ENCODE peak calls at places on chromosomes 11 and 22, in five cellular contexts. M, J, N, G and E are unnamed samples.

GRCh38 chr11:28296426-28296825 is 188.2 kb downstream of the METTL15 start:
- DNase-seq in M (no peak), J (no peak), N (no peak), G (no peak), E (no peak)

GRCh38 chr11:25415793-25416192 is 916.1 kb upstream of the ANO3 start:
- DNase-seq in M (no peak), J (no peak), N (no peak), G (no peak), E (no peak)

GRCh38 chr11:134657631-134658030 is 245.6 kb upstream of the B3GAT1 start:
- DNase-seq in M (no peak), J (no peak), N (no peak), G (no peak), E (no peak)

GRCh38 chr11:122696662-122697061 is 41.1 kb downstream of the UBASH3B start:
- DNase-seq in M (no peak), J (no peak), N (no peak), G (no peak), E (no peak)

GRCh38 chr11:30595929-30596328 is 9.8 kb upstream of the MPPED2 start:
- DNase-seq in M (no peak), J (no peak), N (no peak), G (no peak), E (no peak)

GRCh38 chr11:1744137-1744878 is 6.1 kb downstream of the IFITM10 start:
- DNase-seq in M (peak), J (no peak), N (no peak), G (no peak), E (no peak)

GRCh38 chr11:2096001-2096918 is 42.9 kb downstream of the IGF2 start:
- DNase-seq in M (peak), J (no peak), N (peak), G (no peak), E (no peak)

GRCh38 chr11:1285316-1285744 is 24.1 kb downstream of the TOLLIP start:
- DNase-seq in M (no peak), J (peak), N (no peak), G (no peak), E (no peak)

GRCh38 chr11:113805640-113806039 is 26.0 kb downstream of the CLDN25 start:
- DNase-seq in M (no peak), J (no peak), N (no peak), G (no peak), E (no peak)

GRCh38 chr22:26409705-26410376 is 19.2 kb upstream of the ASPHD2 start:
- DNase-seq in M (no peak), J (no peak), N (no peak), G (no peak), E (no peak)

GRCh38 chr22:46812034-46812605 is 49.7 kb downstream of the TBC1D22A start:
- DNase-seq in M (no peak), J (no peak), N (no peak), G (no peak), E (no peak)

GRCh38 chr11:130737041-130737830 is 179.0 kb downstream of the SNX19 start:
- DNase-seq in M (no peak), J (no peak), N (no peak), G (no peak), E (no peak)

GRCh38 chr11:77454867-77455655 is 18.8 kb downstream of the PAK1 start:
- DNase-seq in M (no peak), J (no peak), N (no peak), G (no peak), E (no peak)

GRCh38 chr11:27352781-27353180 is 10.2 kb downstream of the CCDC34 start:
- DNase-seq in M (no peak), J (no peak), N (no peak), G (no peak), E (no peak)

GRCh38 chr11:114562166-114562916 is 2.7 kb upstream of the NXPE1 start:
- DNase-seq in M (peak), J (no peak), N (peak), G (peak), E (no peak)

GRCh38 chr11:85970593-85970992 is 98.3 kb downstream of the PICALM start:
- DNase-seq in M (no peak), J (no peak), N (no peak), G (no peak), E (no peak)

GRCh38 chr11:59182457-59183151 is 10.7 kb downstream of the DTX4 start:
- DNase-seq in M (no peak), J (no peak), N (no peak), G (no peak), E (no peak)

GRCh38 chr11:115993613-115994012 is 489.4 kb upstream of the CADM1 start:
- DNase-seq in M (no peak), J (no peak), N (no peak), G (no peak), E (no peak)

GRCh38 chr22:46056169-46057041 is 79.4 kb upstream of the WNT7B start:
- DNase-seq in M (peak), J (peak), N (no peak), G (no peak), E (no peak)

GRCh38 chr11:79219186-79220045 is 221.4 kb downstream of the TENM4 start:
- DNase-seq in M (no peak), J (no peak), N (no peak), G (no peak), E (no peak)

GRCh38 chr11:117180661-117181585 is 2.4 kb downstream of the SIDT2 start:
- DNase-seq in M (peak), J (peak), N (peak), G (peak), E (no peak)

GRCh38 chr11:17395554-17395961 is 7.1 kb upstream of the KCNJ11 start:
- DNase-seq in M (no peak), J (no peak), N (no peak), G (no peak), E (no peak)

GRCh38 chr11:75350743-75351540 is 519 bp downstream of the ARRB1 start:
- DNase-seq in M (peak), J (peak), N (peak), G (no peak), E (no peak)

GRCh38 chr11:132177106-132177505 is 806.7 kb downstream of the NTM start:
- DNase-seq in M (peak), J (no peak), N (peak), G (peak), E (peak)

GRCh38 chr11:57566564-57567209 is 785 bp downstream of the UBE2L6 start:
- DNase-seq in M (no peak), J (no peak), N (peak), G (no peak), E (no peak)

GRCh38 chr11:79335681-79336080 is 105.1 kb downstream of the TENM4 start:
- DNase-seq in M (no peak), J (no peak), N (no peak), G (no peak), E (no peak)

GRCh38 chr22:25027959-25028840 is 75.7 kb downstream of the KIAA1671 start:
- DNase-seq in M (peak), J (no peak), N (peak), G (no peak), E (no peak)

GRCh38 chr11:119747868-119748660 is 19.1 kb upstream of the NECTIN1 start:
- DNase-seq in M (no peak), J (no peak), N (no peak), G (no peak), E (no peak)

GRCh38 chr11:61814242-61814957 is 2.4 kb downstream of the FADS1 start:
- DNase-seq in M (no peak), J (no peak), N (peak), G (no peak), E (no peak)

GRCh38 chr11:63682045-63682915 is 980 bp downstream of the RTN3 start:
- DNase-seq in M (peak), J (peak), N (peak), G (no peak), E (no peak)

GRCh38 chr22:37162221-37163095 is 12.7 kb upstream of the IL2RB start:
- DNase-seq in M (no peak), J (no peak), N (no peak), G (no peak), E (no peak)

GRCh38 chr11:67698247-67698646 is 23.8 kb upstream of the ALDH3B2 start:
- DNase-seq in M (no peak), J (no peak), N (no peak), G (no peak), E (no peak)
- TF ChIP-seq CTCF in M (peak), J (no peak), N (no peak), G (peak), E (no peak)

DNA sequence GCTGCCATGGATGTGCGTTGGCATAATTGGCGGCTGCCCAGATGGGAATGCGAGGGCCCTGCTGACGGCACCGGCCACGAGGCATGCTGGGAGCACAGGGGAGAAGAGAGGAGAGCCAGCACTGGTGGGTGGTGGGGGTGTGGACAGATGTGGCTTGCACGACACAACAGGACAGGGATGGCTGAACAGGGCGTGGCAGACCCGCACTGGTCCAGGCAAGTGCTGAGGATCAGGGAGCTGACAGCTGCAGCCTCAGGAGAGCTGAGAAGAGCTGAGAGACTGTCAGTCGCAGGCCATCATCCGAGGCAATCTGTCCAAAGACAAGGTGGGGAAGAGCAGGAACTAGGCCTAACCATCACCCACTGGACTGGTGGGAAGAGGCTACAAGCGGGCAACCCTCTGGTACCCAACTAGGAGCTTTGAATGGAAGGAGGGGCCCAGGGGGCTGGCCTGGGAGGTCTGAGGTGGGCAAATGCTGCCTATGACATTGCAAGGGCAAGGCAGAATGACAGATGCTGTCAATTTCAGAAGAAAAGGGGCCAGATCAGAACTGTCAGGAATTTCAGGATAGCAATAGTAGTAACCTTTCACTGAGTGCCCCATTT is 2.4 kb downstream of the GNB1L start:
- DNase-seq in M (no peak), J (no peak), N (no peak), G (no peak), E (no peak)
- H3K4me3 ChIP-seq in M (no peak), J (peak), N (no peak), G (no peak), E (no peak)

GRCh38 chr11:10909141-10909883 is 51.5 kb upstream of the ZBED5 start:
- DNase-seq in M (no peak), J (no peak), N (peak), G (no peak), E (no peak)

GRCh38 chr11:10908215-10908990 is 50.5 kb upstream of the ZBED5 start:
- DNase-seq in M (peak), J (no peak), N (peak), G (peak), E (peak)

GRCh38 chr11:10902756-10903155 is 44.9 kb upstream of the ZBED5 start:
- DNase-seq in M (no peak), J (no peak), N (no peak), G (no peak), E (no peak)

GRCh38 chr11:10902301-10902700 is 44.4 kb upstream of the ZBED5 start:
- DNase-seq in M (peak), J (no peak), N (peak), G (no peak), E (no peak)

DNA sequence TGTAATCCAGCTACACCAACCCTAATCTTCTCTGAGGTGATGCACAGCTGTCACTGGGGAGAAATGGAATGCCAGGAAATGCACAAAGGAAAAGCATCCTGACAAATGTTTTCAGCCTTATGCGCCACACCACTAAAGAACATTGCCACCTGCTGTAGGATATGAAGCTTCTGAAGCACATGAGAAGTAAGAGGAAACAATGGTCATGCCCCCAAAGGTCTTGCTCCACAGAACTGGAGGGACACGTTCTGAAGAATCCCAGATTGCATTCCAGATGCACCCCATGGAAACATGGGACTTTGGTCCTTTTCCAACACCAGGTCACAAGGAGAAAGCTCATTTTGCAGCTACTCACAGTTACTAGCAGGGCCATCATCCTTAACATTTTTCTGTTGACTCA is 48.7 kb upstream of the ZBED5 start:
- DNase-seq in M (peak), J (no peak), N (no peak), G (no peak), E (no peak)
- TF ChIP-seq CTCF in M (peak), J (peak), N (peak), G (peak), E (no peak)

DNA sequence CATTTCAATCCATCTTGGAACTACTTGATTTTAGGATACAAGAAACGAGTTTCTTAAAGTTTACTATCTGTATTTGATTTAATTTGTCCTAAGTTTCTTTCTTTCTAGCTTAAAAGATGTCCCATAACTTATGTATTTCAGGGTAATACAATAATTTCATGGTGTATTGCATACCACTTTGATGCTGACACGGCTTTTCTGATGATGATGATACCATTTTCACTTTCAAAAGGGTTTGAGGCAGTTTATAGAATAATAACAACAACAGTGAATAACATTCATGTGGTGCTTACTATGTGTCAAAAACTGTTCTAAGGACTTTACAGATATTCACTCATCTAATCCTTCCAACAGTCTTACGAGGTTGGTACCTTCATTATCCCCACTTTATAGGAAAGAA is 33.2 kb upstream of the POU2AF1 start:
- DNase-seq in M (no peak), J (no peak), N (no peak), G (no peak), E (no peak)
- H3K4me3 ChIP-seq in M (no peak), J (no peak), N (no peak), G (no peak), E (no peak)

GRCh38 chr22:50695421-50696250 is 23.0 kb downstream of the SHANK3 start:
- DNase-seq in M (no peak), J (peak), N (no peak), G (no peak), E (no peak)

GRCh38 chr22:50697667-50698506 is 25.3 kb downstream of the SHANK3 start:
- DNase-seq in M (no peak), J (peak), N (no peak), G (no peak), E (no peak)

GRCh38 chr22:50696251-50696798 is 23.7 kb downstream of the SHANK3 start:
- DNase-seq in M (no peak), J (peak), N (no peak), G (no peak), E (no peak)

GRCh38 chr22:50698546-50698945 is 25.9 kb downstream of the SHANK3 start:
- DNase-seq in M (no peak), J (peak), N (no peak), G (no peak), E (no peak)

GRCh38 chr22:50696799-50697561 is 24.4 kb downstream of the SHANK3 start:
- DNase-seq in M (peak), J (peak), N (peak), G (no peak), E (no peak)
- TF ChIP-seq CTCF in M (peak), J (peak), N (peak), G (peak), E (peak)

GRCh38 chr11:68373189-68373809 is 60.9 kb downstream of the LRP5 start:
- DNase-seq in M (peak), J (no peak), N (peak), G (peak), E (no peak)
- H3K4me3 ChIP-seq in M (no peak), J (no peak), N (no peak), G (no peak), E (no peak)

DNA sequence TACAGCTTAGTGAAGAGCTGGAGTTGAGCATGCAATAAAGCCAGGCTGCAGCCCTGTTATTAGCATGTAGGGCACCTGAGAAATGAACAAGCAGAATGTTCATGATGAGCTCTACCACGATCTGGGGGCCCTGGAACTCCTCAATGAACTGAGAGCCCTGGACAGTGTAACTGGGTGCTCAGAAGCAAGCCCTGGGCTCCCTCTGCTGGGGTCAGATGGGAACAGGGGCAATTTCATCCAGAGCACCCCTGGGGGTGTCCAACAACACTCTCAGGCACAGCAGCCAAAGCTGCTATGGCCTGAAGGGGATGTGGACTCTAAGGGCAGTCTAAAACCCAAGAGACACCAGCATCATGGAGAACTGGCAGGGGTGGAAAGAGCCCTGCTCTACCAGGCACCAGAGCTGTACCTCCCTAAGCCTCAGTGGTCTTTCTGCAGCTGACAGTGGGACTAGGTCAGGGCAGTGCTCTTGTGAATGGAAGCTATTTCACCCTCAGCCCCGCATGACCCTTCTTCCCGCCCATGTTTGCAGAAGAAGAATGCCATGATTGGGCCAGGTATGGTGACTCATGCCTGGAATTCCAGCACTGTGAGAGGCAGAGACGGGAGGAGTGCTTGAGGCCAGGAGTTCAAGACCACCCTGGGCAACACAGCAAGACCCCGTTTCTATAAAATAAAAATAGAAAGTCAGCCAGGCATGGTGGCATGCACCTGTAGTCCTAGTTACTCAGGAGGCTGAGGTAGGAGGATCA is 28.9 kb downstream of the THOC5 start:
- DNase-seq in M (peak), J (no peak), N (peak), G (no peak), E (no peak)
- TF ChIP-seq CTCF in M (peak), J (peak), N (peak), G (peak), E (peak)

GRCh38 chr11:128520206-128520885 is 67.0 kb downstream of the ETS1 start:
- DNase-seq in M (peak), J (no peak), N (no peak), G (no peak), E (no peak)
- H3K4me3 ChIP-seq in M (peak), J (peak), N (peak), G (peak), E (peak)

DNA sequence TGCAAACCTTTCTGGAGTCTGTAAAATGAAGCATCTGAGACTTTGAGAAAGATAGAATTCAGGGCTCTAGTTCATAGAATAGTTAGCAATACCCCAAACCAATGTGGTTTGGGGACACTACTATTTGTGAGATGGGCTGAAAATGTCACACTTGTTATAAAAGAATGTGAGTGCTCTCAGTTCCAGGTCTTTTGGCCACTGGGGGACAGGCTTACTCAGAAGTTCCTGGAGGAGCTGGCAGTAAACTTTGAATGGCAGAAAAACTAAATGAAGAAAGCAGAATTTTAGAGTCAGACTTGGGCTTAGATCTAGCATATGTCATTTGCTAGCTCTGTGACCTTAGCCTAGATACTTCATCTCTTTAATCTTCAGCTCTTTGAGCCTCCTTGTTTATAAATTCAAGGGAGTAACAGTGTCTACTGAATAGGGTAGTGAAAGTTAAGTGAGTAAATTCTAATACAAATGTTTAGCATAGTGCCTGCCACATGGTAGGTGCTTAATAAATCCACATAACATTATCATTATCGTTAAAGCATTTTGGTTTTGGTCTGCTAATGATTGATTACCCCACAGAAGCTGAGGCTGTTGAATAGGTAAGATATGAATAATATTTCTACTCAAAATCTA is 3.7 kb downstream of the LYVE1 start:
- DNase-seq in M (peak), J (no peak), N (peak), G (no peak), E (no peak)
- TF ChIP-seq CTCF in M (peak), J (peak), N (peak), G (peak), E (peak)